ENCODE peak calls at places on chromosomes 2 and 18, in five cellular contexts. H is adrenal gland, Z is lower lobe of right lung, W is BE2C, P is IMR-90. L is an unnamed sample. For H3K27me3 and H3K4me1, the result is how much of the 10 kb centered on the place peaks cover.

GRCh38 chr2:11676640-11677039 is 6.6 kb upstream of the NTSR2 start:
- DNase-seq in W (no peak), H (no peak), Z (no peak), P (no peak), L (no peak)

GRCh38 chr18:55763805-55764204 is 175.8 kb upstream of the TCF4 start:
- DNase-seq in P (peak), Z (no peak), W (peak), H (no peak), L (no peak)

GRCh38 chr2:17672583-17673317 is 80.9 kb downstream of the SMC6 start:
- DNase-seq in P (peak), H (no peak), W (no peak), Z (no peak), L (no peak)

GRCh38 chr2:169693344-169693743 is 861 bp downstream of the CFAP210 start:
- DNase-seq in H (no peak), W (peak), P (no peak), Z (no peak), L (no peak)

GRCh38 chr2:104793971-104794370 is 59.9 kb upstream of the POU3F3 start:
- DNase-seq in W (no peak), P (no peak), H (no peak), Z (no peak), L (no peak)

GRCh38 chr2:56565143-56565542 is 381.4 kb downstream of the CCDC85A start:
- DNase-seq in P (no peak), W (no peak), H (no peak), Z (no peak), L (no peak)

GRCh38 chr2:11234309-11234708 is 79.0 kb downstream of the SLC66A3 start:
- DNase-seq in P (peak), Z (no peak), W (no peak), H (no peak), L (no peak)

GRCh38 chr18:28109781-28110460 is 67.0 kb downstream of the CDH2 start:
- DNase-seq in W (no peak), Z (no peak), P (no peak), H (no peak), L (no peak)

GRCh38 chr18:48777026-48777736 is 173.6 kb downstream of the SMAD7 start:
- DNase-seq in P (peak), W (peak), Z (peak), H (peak), L (peak)

GRCh38 chr2:129753261-129753660 is 226.2 kb upstream of the RAB6C start:
- DNase-seq in H (no peak), Z (no peak), W (no peak), P (no peak), L (no peak)

GRCh38 chr2:152062130-152063091 is 36.4 kb downstream of the CACNB4 start:
- DNase-seq in Z (no peak), W (no peak), H (no peak), P (peak), L (no peak)
- H3K4me3 ChIP-seq in Z (no peak), W (no peak), H (no peak), P (no peak), L (no peak)

GRCh38 chr18:41465386-41465785 is 489.6 kb upstream of the PIK3C3 start:
- DNase-seq in H (no peak), Z (no peak), W (no peak), P (no peak), L (no peak)
- H3K27me3 ChIP-seq in H (under half), Z (under half), W (under half), P (under half), L (under half)

DNA sequence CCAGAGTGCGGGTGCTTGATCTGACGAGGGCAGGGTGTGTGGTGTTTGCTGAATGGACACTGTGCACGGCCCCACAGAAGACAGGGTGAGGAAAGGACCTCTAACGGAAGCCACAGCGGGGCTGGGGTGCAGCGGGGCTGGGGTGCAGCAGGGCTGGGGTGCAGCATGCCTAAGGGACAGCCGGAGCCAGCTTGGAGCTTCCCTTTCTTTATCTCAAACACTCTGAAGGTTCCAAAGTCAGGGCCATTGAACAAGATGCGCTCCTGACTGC is 35.0 kb downstream of the PXDN start:
- DNase-seq in H (no peak), W (no peak), Z (no peak), P (no peak), L (no peak)
- H3K4me1 ChIP-seq in H (under half), W (under half), Z (under half), P (under half), L (under half)

GRCh38 chr2:179037807-179038206 is 12.1 kb downstream of the CCDC141 start:
- DNase-seq in Z (no peak), W (no peak), H (no peak), P (no peak), L (no peak)

GRCh38 chr2:179036353-179036905 is 13.5 kb downstream of the CCDC141 start:
- DNase-seq in Z (no peak), P (no peak), W (no peak), H (no peak), L (no peak)

DNA sequence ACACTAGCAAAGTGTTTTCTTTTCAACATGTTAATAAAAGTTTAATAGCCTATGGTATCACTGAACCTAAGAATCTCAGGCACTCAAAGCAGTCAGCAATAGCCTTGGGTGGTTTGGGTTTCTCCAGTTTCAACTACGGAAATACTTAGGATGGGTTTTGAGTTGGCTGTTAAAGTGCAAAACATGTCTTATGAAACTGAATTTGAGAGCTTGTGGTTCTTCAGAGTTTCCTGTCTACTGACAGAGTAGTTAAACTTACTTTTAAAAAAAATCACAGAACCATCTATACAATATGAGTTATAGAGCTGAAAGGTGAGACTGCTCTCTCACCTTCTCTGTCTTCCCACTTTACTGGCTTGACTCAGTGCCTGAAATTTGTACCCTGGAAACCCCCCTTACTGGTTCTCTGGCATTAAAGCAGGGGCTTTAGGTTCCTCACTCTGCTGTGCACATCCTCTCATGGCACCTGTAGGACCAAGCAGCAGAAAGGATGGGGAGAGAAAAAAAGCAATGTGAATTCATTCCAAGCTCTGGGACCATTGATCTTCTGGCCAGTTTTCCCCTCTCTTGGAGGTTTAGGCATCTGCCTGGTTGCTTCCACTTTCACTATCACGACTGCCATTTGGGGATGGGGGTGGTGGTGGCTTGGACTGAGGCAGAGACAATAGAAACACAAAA is 18.1 kb downstream of the CCDC141 start:
- DNase-seq in P (peak), Z (no peak), H (no peak), W (no peak), L (no peak)
- H3K4me3 ChIP-seq in P (no peak), Z (no peak), H (no peak), W (no peak), L (no peak)

GRCh38 chr2:203853722-203854121 is 13.8 kb upstream of the CTLA4 start:
- DNase-seq in P (no peak), Z (no peak), W (no peak), H (no peak), L (no peak)
- H3K27me3 ChIP-seq in P (under half), Z (under half), W (under half), H (under half), L (under half)

GRCh38 chr2:54090521-54091117 is 24.8 kb upstream of the ACYP2 start:
- DNase-seq in Z (no peak), W (no peak), H (no peak), P (no peak), L (no peak)

GRCh38 chr2:54088191-54088634 is 27.2 kb upstream of the ACYP2 start:
- DNase-seq in H (no peak), P (peak), Z (no peak), W (no peak), L (peak)

GRCh38 chr2:54097124-54097523 is 18.3 kb upstream of the ACYP2 start:
- DNase-seq in W (no peak), P (no peak), H (no peak), Z (no peak), L (no peak)

GRCh38 chr2:54088719-54089118 is 26.7 kb upstream of the ACYP2 start:
- DNase-seq in H (no peak), W (no peak), Z (no peak), P (no peak), L (no peak)

GRCh38 chr2:54092940-54093339 is 22.5 kb upstream of the ACYP2 start:
- DNase-seq in Z (no peak), H (no peak), W (no peak), P (no peak), L (no peak)
- H3K4me1 ChIP-seq in Z (under half), H (under half), W (under half), P (under half), L (under half)

GRCh38 chr2:25749676-25750075 is 76.3 kb upstream of the DTNB start:
- DNase-seq in W (no peak), Z (no peak), H (no peak), P (no peak), L (no peak)
- H3K4me3 ChIP-seq in W (no peak), Z (no peak), H (no peak), P (no peak), L (no peak)

GRCh38 chr2:66436546-66436945 is 1.6 kb downstream of the MEIS1 start:
- DNase-seq in Z (no peak), W (no peak), P (no peak), H (no peak), L (no peak)

GRCh38 chr2:66437055-66437454 is 2.1 kb downstream of the MEIS1 start:
- DNase-seq in P (no peak), H (no peak), W (no peak), Z (no peak), L (no peak)

GRCh38 chr2:66439291-66440010 is 4.5 kb downstream of the MEIS1 start:
- DNase-seq in W (no peak), P (no peak), Z (peak), H (peak), L (no peak)

GRCh38 chr2:66438498-66439290 is 3.8 kb downstream of the MEIS1 start:
- DNase-seq in Z (no peak), H (no peak), W (no peak), P (no peak), L (no peak)

DNA sequence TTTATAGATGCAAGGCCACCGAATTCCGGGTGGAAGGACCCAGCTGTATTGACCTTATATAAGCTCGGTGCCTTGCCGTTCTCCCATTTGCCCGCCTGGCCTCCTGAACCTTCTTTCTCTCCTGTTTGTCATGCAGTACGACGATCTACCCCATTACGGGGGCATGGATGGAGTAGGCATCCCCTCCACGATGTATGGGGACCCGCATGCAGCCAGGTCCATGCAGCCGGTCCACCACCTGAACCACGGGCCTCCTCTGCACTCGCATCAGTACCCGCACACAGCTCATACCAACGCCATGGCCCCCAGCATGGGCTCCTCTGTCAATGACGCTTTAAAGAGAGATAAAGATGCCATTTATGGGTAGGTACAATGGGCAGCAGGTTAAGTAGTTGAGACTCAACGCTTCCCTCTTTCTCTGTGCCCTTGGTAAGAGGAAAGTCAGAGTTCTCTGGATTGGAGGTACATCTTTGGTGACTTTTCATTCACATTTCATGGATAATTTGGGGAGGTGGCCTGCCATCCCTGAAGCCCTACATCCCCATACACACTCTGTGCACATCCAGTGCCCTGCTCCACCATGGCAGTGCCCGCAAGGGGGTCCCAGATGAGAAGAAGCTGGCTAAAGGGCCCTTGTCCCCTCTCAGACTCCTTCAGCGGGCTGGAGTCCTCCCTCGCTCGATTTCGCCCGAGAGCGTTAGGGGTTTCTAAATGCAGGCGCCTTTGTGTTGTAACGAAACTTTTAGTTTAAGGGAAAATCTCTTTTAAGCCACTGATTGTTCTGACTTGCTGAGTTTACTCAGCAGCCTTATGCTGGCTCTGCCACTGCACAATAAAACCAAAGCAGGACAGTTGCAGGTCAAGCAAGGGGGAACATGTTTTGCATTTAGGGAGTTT is 2.9 kb downstream of the MEIS1 start:
- DNase-seq in W (no peak), Z (no peak), P (no peak), H (peak), L (no peak)
- H3K27me3 ChIP-seq in W (under half), Z (under half), P (under half), H (under half), L (under half)

GRCh38 chr2:46311651-46312223 is 14.5 kb downstream of the EPAS1 start:
- DNase-seq in P (no peak), W (no peak), Z (no peak), H (no peak), L (no peak)
- H3K4me1 ChIP-seq in P (under half), W (under half), Z (half or more), H (half or more), L (under half)

L was measured in Caco-2.